ENCODE peak calls at places on chromosomes 2 and 18, in ten cellular contexts. B is fibroblast of lung, Q is spleen, K is AG10803, L is AG09309, E is cardiac muscle cell, O is mammary epithelial cell, V is foreskin fibroblast, H is ascending aorta, T is gastrocnemius medialis. S is an unnamed sample.

GRCh38 chr2:235563056-235563777 is 69.4 kb downstream of the AGAP1 start:
- DNase-seq in V (no peak), B (no peak), E (no peak), T (no peak), H (no peak), K (no peak), Q (peak; percentile 42), O (no peak), L (no peak), S (no peak)

GRCh38 chr2:127425540-127426490 is 7.6 kb downstream of the PROC start:
- DNase-seq in O (no peak), H (no peak), V (no peak), K (no peak), B (no peak), T (no peak), Q (no peak), L (no peak), E (no peak), S (no peak)

GRCh38 chr2:179837408-179837807 is 24.0 kb downstream of the ZNF385B start:
- DNase-seq in L (peak; percentile 24), O (peak; percentile 61), V (peak; percentile 66), T (no peak), Q (no peak), H (no peak), E (peak; percentile 15), K (peak; percentile 51), B (peak; percentile 53), S (peak; percentile 38)

GRCh38 chr18:31931886-31932240 is 11.1 kb downstream of the TRAPPC8 start:
- DNase-seq in Q (no peak), T (no peak), E (no peak), V (peak; percentile 20), O (no peak), K (no peak), L (peak; percentile 68), B (no peak), H (no peak), S (no peak)

GRCh38 chr2:134717706-134718094 is 1.1 kb downstream of the TMEM163 start:
- DNase-seq in L (no peak), H (no peak), V (no peak), E (no peak), B (no peak), O (no peak), K (no peak), Q (no peak), T (no peak), S (no peak)

GRCh38 chr18:55234366-55235093 is 275.3 kb upstream of the CCDC68 start:
- DNase-seq in T (peak; percentile 53), V (peak; percentile 90), O (peak; percentile 70), Q (peak; percentile 83), K (peak; percentile 76), L (no peak), H (peak; percentile 90), B (peak; percentile 85), E (peak; percentile 88), S (peak; percentile 87)

GRCh38 chr2:237242091-237242536 is 156.4 kb downstream of the COPS8 start:
- DNase-seq in L (no peak), O (no peak), V (peak; percentile 78), E (no peak), B (no peak), T (peak; percentile 29), K (peak; percentile 54), Q (no peak), H (no peak), S (no peak)

GRCh38 chr2:160104115-160104514 is 41.7 kb upstream of the PLA2R1 start:
- DNase-seq in H (no peak), Q (no peak), O (no peak), T (no peak), B (no peak), L (no peak), K (no peak), V (peak; percentile 34), E (no peak), S (no peak)

GRCh38 chr2:232478571-232479340 is 8.9 kb downstream of the ECEL1 start:
- DNase-seq in K (no peak), L (no peak), V (no peak), H (no peak), B (no peak), Q (peak; percentile 70), T (no peak), O (no peak), E (no peak), S (no peak)

GRCh38 chr2:144404621-144405312 is 115.2 kb downstream of the ZEB2 start:
- DNase-seq in V (no peak), L (no peak), Q (no peak), T (no peak), H (no peak), O (no peak), E (no peak), B (peak; percentile 86), K (no peak), S (no peak)

GRCh38 chr18:76519156-76519549 is 24.1 kb upstream of the ZNF516 start:
- DNase-seq in E (peak; percentile 61), Q (no peak), L (no peak), T (no peak), H (no peak), B (peak; percentile 56), V (peak; percentile 36), K (no peak), O (no peak), S (peak; percentile 32)
- H3K4me3 ChIP-seq in E (peak overlapping the region; percentile 19), Q (no peak overlapping the region), L (no peak overlapping the region), T (peak overlapping the region; percentile 49), H (peak overlapping the region; percentile 41), B (peak overlapping the region; percentile 32), V (peak overlapping the region; percentile 13), K (peak overlapping the region; percentile 51), O (no peak overlapping the region), S (no peak overlapping the region)

GRCh38 chr2:85011747-85012146 is 40.8 kb downstream of the KCMF1 start:
- DNase-seq in K (no peak), T (no peak), H (no peak), Q (no peak), B (no peak), V (no peak), O (no peak), E (no peak), L (no peak), S (no peak)
- TF ChIP-seq CTCF in K (no peak), T (no peak), H (no peak), Q (no peak), B (no peak), V (no peak), O (no peak), E (no peak), L (peak; percentile 11), S (peak; percentile 13)

DNA sequence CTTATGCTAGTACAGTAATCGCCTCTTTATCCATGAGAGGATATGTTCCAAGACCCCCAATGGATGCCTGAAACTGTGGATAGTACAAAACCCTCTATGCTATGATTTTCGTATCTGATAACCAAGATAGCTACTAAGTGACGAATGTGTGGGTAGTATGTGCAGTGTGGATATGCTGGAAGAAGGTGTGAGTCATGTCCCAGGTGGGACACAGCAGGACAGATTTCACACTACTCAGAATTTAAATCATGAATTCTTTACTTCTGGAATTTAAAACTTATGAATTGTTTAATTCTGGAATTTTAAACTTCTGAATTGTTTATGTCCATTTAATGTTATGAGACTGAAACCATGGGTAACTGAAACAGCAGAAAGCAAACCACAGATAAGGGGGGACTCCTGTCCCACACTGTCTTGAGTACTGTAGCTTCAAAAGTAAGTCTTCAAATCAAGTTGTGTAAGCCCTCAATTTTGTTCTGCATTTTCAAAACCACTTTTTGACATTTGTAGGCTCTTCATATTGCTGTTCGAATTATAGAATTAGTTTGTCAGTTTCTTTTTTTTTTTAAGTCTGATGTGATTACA is 116.0 kb downstream of the LTBP1 start:
- DNase-seq in Q (no peak), B (no peak), L (no peak), T (no peak), H (no peak), V (no peak), O (peak; percentile 46), K (no peak), E (peak; percentile 28), S (peak; percentile 10)
- H3K4me3 ChIP-seq in Q (no peak overlapping the region), B (no peak overlapping the region), L (no peak overlapping the region), T (no peak overlapping the region), H (peak overlapping the region; percentile 53), V (no peak overlapping the region), O (no peak overlapping the region), K (no peak overlapping the region), E (no peak overlapping the region), S (no peak overlapping the region)

GRCh38 chr2:96264086-96264485 is 1.7 kb downstream of the TMEM127 start:
- DNase-seq in T (no peak), B (no peak), H (no peak), Q (no peak), O (no peak), K (peak; percentile 32), E (peak; percentile 43), V (peak; percentile 69), L (no peak), S (peak; percentile 42)

GRCh38 chr2:96262306-96262705 is 3.5 kb downstream of the TMEM127 start:
- DNase-seq in L (no peak), O (no peak), Q (no peak), H (no peak), B (no peak), E (no peak), T (no peak), K (peak; percentile 54), V (peak; percentile 50), S (no peak)

GRCh38 chr2:96265349-96265839 is 403 bp downstream of the TMEM127 start:
- DNase-seq in B (no peak), L (no peak), E (no peak), Q (no peak), K (peak; percentile 17), O (peak; percentile 32), V (peak; percentile 56), T (peak; percentile 32), H (no peak), S (no peak)

GRCh38 chr2:96265840-96266569 is at the start of the genes CIAO1 and TMEM127:
- DNase-seq in H (peak; percentile 99), O (peak; percentile 99), K (peak; percentile 98), L (peak; percentile 83), Q (peak; percentile 100), B (peak; percentile 97), E (peak; percentile 99), V (peak; percentile 99), T (peak; percentile 99), S (peak; percentile 98)

DNA sequence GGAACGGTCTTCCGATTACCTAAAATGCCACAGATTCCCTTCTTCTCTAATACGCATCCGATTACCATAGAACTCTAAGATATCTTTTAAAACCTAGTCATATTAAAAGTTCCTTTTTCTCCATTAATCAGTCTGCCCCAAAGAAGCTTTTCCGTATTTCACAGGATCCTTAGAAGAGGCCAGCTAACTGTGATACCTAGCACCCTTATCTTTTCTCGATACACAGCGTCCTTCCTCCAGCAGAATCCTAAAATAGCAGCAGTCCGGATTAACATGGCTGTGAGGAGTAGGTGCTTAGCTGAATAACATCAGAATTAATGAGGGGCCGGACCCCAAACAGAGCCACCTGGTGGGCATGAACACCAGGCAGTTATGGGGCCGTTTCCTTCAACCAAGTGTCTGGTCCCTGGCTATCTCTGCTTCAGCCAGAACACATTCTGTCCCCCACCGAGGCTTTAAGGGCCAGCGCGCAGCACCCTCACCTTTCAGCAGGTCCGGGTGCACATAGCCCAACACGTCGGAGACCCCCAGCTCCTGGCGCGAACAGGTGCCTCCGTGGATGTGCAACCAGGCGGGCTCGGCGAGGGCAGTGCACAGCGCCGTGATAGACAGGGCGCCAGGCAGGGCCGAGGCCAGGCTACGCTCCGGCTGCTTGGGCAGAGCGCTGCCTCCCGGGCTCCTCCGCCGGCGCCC is 995 bp downstream of the TMEM127 start:
- DNase-seq in H (no peak), E (peak; percentile 33), O (no peak), T (no peak), Q (no peak), V (peak; percentile 69), K (peak; percentile 15), L (no peak), B (peak; percentile 38), S (peak; percentile 51)
- TF ChIP-seq CTCF in H (peak; percentile 30), E (peak; percentile 50), O (peak; percentile 35), T (no peak), Q (peak; percentile 35), V (peak; percentile 58), K (peak; percentile 41), L (peak; percentile 57), B (peak; percentile 45), S (peak; percentile 43)

GRCh38 chr2:63591566-63592175 is 2.9 kb downstream of the MDH1 start:
- DNase-seq in E (no peak), V (no peak), B (no peak), H (no peak), K (no peak), T (no peak), L (no peak), Q (no peak), O (no peak), S (no peak)
- H3K4me3 ChIP-seq in E (peak overlapping the region; percentile 89), V (no peak overlapping the region), B (no peak overlapping the region), H (no peak overlapping the region), K (no peak overlapping the region), T (no peak overlapping the region), L (no peak overlapping the region), Q (no peak overlapping the region), O (no peak overlapping the region), S (no peak overlapping the region)

S was measured in fibroblast of pulmonary artery.